ENCODE peak calls at places on chromosomes 16 and 17, in five cellular contexts. H is activated CD4-positive, alpha-beta T cell treated with anti-CD3 and anti-CD28 coated beads for 36 hours; P is EL; N is DND-41; F is T-cell. M is an unnamed sample.

GRCh38 chr16:54867302-54867832 is 63.3 kb upstream of the IRX5 start:
- DNase-seq in P (no peak), F (no peak), N (no peak), H (peak; percentile 40), M (no peak)

GRCh38 chr17:37743875-37744632 is 805 bp downstream of the HNF1B start:
- DNase-seq in N (no peak), F (no peak), H (peak; percentile 37), P (no peak), M (peak; percentile 72)

GRCh38 chr17:2571523-2572303 is 21.7 kb upstream of the PAFAH1B1 start:
- DNase-seq in H (no peak), N (no peak), F (no peak), P (no peak), M (no peak)

GRCh38 chr17:4009164-4009785 is 45.0 kb upstream of the ATP2A3 start:
- DNase-seq in F (no peak), P (no peak), H (no peak), N (no peak), M (no peak)

GRCh38 chr17:81917565-81918332 is at the start of gene SIRT7:
- DNase-seq in P (peak; percentile 74), N (peak; percentile 85), H (peak; percentile 90), F (peak; percentile 74), M (peak; percentile 82)

GRCh38 chr17:78885956-78886355 is 17.0 kb downstream of the CEP295NL start:
- DNase-seq in P (no peak), H (no peak), N (no peak), F (no peak), M (no peak)

GRCh38 chr16:3998793-3999478 is 117.3 kb downstream of the ADCY9 start:
- DNase-seq in P (peak; percentile 65), H (no peak), F (no peak), N (no peak), M (peak; percentile 28)

GRCh38 chr17:78738698-78739097 is 43.4 kb downstream of the CYTH1 start:
- DNase-seq in P (no peak), F (no peak), H (no peak), N (no peak), M (no peak)

GRCh38 chr17:31857920-31858646 is 961 bp downstream of the COPRS start:
- DNase-seq in P (peak; percentile 27), N (no peak), F (no peak), H (no peak), M (no peak)

GRCh38 chr16:49036126-49036525 is 245.5 kb downstream of the CBLN1 start:
- DNase-seq in N (no peak), F (no peak), P (no peak), H (no peak), M (no peak)

GRCh38 chr16:57627184-57627871 is 1.1 kb upstream of the ADGRG1 start:
- DNase-seq in F (no peak), N (no peak), H (no peak), P (peak; percentile 94), M (no peak)

GRCh38 chr17:19933221-19933620 is 44.4 kb downstream of the AKAP10 start:
- DNase-seq in P (peak; percentile 28), N (no peak), F (no peak), H (no peak), M (no peak)